ENCODE peak calls at places on chromosomes 2 and 18, in four cellular contexts. F is MM.1S, B is GM23248, U is hepatocyte. N is an unnamed sample.

GRCh38 chr2:108412995-108413726 is 35.4 kb downstream of the SULT1C4 start:
- DNase-seq in F (no peak), B (peak; percentile 84), U (peak; percentile 39), N (no peak)

GRCh38 chr2:196105956-196106355 is 37.3 kb upstream of the DNAH7 start:
- DNase-seq in B (peak; percentile 5), F (no peak), U (no peak), N (no peak)

GRCh38 chr2:118973542-118973951 is 31.6 kb downstream of the MARCO start:
- DNase-seq in B (peak; percentile 92), F (no peak), U (peak; percentile 47), N (no peak)

GRCh38 chr2:196101325-196101981 is 32.8 kb upstream of the DNAH7 start:
- DNase-seq in U (no peak), F (peak; percentile 74), B (peak; percentile 61), N (no peak)

GRCh38 chr2:134218928-134219707 is 34.8 kb upstream of the MGAT5 start:
- DNase-seq in F (no peak), B (no peak), U (peak; percentile 26), N (no peak)

GRCh38 chr18:61710082-61710620 is 182.7 kb downstream of the RNF152 start:
- DNase-seq in B (no peak), F (no peak), U (peak; percentile 26), N (peak; percentile 5)

GRCh38 chr2:37326285-37326684 is 1.7 kb upstream of the PRKD3 start:
- DNase-seq in F (peak; percentile 55), B (peak; percentile 93), U (peak; percentile 63), N (no peak)

GRCh38 chr2:80168801-80169200 is 135.8 kb downstream of the LRRTM1 start:
- DNase-seq in B (no peak), U (no peak), F (no peak), N (no peak)

GRCh38 chr2:123500988-123501387 is 524.1 kb upstream of the CNTNAP5 start:
- DNase-seq in F (no peak), U (no peak), B (no peak), N (no peak)

GRCh38 chr2:231186325-231186724 is 12.1 kb upstream of the ARMC9 start:
- DNase-seq in B (no peak), U (no peak), F (no peak), N (no peak)

GRCh38 chr2:205034034-205034433 is 488.8 kb downstream of the PARD3B start:
- DNase-seq in U (no peak), B (no peak), F (no peak), N (no peak)

GRCh38 chr2:184326076-184326475 is 272.3 kb upstream of the ZNF804A start:
- DNase-seq in F (no peak), U (no peak), B (no peak), N (no peak)

GRCh38 chr2:69616755-69617154 is 26.8 kb downstream of the AAK1 start:
- DNase-seq in B (peak; percentile 9), F (peak; percentile 62), U (no peak), N (no peak)

GRCh38 chr18:11147371-11147860 is 2.0 kb downstream of the PIEZO2 start:
- DNase-seq in F (no peak), U (peak; percentile 45), B (no peak), N (no peak)

GRCh38 chr2:217282531-217282930 is 422.7 kb upstream of the TNP1 start:
- DNase-seq in F (no peak), B (peak; percentile 40), U (no peak), N (no peak)

GRCh38 chr18:76314496-76314895 is 180.5 kb downstream of the ZNF516 start:
- DNase-seq in F (no peak), U (no peak), B (no peak), N (no peak)

GRCh38 chr2:10269711-10270610 is 32.7 kb upstream of the HPCAL1 start:
- DNase-seq in U (peak; percentile 61), F (no peak), B (no peak), N (no peak)

DNA sequence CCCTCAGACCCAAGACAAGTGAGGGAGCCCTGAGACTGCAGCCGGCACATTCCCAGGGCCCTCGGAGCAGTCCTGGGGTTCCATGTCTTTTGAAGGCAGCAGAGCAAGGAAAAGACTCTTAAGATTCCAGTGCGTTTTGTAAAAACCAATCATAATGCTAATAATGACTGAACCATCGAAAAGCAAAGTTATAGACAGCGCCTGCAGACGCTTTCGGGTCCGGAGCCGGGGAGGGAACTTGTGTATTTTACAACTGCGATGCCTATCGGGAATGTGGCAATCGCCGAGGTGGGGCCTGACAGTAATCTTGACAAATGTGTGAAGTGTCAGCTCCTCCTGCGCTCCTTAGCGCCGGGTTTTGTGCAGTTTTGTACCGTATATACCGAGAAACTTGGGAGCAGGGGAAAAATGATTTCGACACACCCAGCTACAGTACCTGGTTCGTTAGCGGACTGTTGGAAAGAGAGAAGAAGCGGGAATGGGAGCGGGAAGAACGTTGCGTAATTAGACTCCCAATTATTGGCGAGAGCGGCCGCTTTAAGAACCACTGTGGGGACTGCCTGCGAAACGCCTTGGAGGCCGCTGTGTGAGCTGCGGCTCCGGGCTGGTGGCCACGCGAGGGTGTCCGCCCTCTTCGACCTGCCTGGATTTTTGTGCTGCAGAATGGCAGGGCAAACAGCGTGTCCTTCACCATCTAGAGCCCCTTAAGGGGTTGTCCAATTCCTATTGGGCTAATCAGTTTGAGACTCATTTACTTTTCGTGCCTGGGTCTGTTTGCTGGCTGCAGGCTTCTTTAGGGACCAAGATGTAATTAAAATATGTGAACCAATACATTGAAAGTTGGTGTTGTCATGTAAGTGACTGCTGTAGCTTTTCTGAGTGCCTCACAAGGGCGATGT is 2.4 kb downstream of the EPAS1 start:
- DNase-seq in F (no peak), B (peak; percentile 91), U (peak; percentile 68), N (peak; percentile 68)
- TF ChIP-seq EZH2 in F (no peak), B (no peak), U (peak; percentile 4), N (peak; percentile 97)

DNA sequence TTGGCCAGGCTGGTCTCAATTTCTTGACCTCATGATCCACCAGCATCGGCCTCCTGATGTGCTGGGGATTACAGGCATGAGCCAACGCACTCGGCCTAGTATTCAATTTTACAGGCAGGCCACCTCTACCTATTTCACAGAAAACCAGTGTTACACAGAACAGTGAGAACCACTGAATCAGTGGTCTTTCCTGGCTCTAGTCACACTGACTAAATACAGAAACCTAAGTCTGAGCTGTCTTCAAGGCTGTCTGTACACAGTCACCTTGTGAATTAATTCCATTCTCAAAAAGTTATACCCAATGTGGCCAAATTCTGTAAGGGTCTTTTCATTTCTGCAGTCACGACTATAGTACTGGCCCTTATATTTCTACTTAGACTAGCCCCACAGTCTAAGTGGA is 3.5 kb downstream of the RNF149 start:
- DNase-seq in F (no peak), U (no peak), B (peak; percentile 40), N (no peak)
- H3K4me3 ChIP-seq in F (peak overlapping the region; percentile 89), U (no peak overlapping the region), B (peak overlapping the region; percentile 85), N (no peak overlapping the region)

GRCh38 chr2:120550893-120551446 is 184.7 kb upstream of the GLI2 start:
- DNase-seq in F (no peak), B (no peak), U (no peak), N (no peak)

GRCh38 chr2:120552079-120552478 is 183.6 kb upstream of the GLI2 start:
- DNase-seq in U (no peak), F (no peak), B (no peak), N (no peak)

GRCh38 chr2:120551540-120551939 is 184.1 kb upstream of the GLI2 start:
- DNase-seq in U (no peak), F (no peak), B (no peak), N (no peak)

GRCh38 chr2:120554625-120555032 is 181.0 kb upstream of the GLI2 start:
- DNase-seq in U (no peak), B (no peak), F (no peak), N (no peak)

GRCh38 chr2:120552800-120553471 is 182.7 kb upstream of the GLI2 start:
- DNase-seq in B (peak; percentile 64), F (peak; percentile 37), U (peak; percentile 93), N (peak; percentile 92)
- TF ChIP-seq EZH2phosphoT487 in B (no peak), F (no peak), U (no peak), N (no peak)

DNA sequence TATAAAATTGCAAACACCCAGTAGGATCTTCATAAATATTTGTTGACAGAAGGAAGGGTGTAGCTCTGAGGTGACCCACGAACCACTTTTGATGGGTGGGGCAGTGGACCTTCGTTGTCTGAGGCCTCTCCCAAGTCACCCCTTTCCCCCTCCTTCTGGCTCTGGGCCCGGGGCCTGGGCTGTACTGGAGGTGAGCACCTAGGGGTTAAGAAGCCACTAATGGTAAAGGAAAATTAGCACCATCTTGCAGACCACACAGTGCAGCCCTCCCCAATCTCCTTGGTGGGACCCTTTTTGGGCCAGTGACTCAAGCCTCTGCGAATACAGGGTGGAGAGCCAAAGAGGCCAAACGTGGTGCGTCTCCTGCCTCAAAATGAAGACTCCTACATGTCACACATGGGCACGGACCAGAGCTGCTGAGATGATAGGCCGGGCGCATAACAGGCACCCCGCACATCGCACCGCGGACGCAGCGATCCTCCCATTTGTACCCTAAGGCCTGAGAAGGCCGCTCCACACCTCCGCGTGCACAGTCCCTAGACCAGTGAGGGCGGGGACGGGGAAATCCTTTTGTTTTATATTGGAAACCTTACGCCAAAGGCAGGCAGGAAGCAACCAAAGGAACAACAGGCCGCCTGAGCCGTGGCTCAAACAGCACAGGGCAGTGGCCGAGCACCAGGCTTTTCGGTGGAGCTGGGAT is 31.9 kb upstream of the ATP6V1B1 start:
- DNase-seq in U (no peak), B (no peak), F (no peak), N (peak; percentile 62)
- TF ChIP-seq EZH2 in U (peak; percentile 47), B (no peak), F (no peak), N (peak; percentile 51)

DNA sequence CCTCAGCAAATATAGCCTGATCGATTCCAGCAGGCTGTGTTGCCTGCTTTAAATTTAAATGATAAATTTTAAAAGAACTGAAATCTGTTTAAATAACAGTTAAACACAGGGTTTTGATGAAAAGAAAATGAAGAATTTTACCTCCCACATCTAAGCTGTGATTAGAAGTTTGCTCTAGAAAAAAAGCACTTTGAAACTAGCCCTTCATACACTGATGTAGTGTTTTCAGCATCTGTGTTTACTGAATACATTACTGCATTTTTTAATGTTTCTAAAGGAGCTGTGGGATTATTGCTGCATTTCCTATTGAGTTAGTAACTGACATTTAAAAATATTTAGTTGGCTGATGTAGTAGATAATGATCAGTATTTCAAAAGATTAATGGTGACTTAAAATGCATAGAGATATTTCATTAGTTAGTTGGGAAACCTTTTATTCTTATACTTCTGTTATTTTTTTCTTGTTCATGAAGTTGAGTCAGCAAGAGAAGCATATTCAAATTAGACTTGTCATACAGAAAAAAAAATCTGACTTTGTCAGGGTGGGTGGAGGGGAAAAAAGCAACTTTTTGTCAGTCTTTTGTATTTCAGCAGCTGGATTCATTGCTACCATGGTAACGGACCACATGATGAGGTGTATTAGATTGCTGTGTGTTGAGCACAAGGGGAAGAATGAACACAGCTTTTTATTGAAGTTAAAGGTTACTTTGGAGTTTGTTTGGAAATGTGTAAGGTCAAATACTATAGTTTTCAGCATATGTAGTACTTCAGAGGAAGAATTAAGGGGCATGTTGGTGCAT is at the start of gene DTNA:
- DNase-seq in U (peak; percentile 71), B (peak; percentile 97), F (no peak), N (peak; percentile 64)
- H3K4me3 ChIP-seq in U (no peak within 1 kb of the TSS), B (peak within 1 kb of the TSS; percentile 68), F (no peak within 1 kb of the TSS), N (peak within 1 kb of the TSS; percentile 33)